ENCODE peak calls at places on chromosomes 2 and 18, in six cellular contexts. One of them, this sample, is unnamed.

GRCh38 chr2:170090229-170090628 is 87.7 kb upstream of the MYO3B start:
- DNase-seq in HTR-8/SVneo: no peak
- DNase-seq in NCI-H1105 treated with DMSO at 0.1 percent for 48 hours: no peak
- DNase-seq in activated T-cell treated with anti-CD3 and anti-CD28 coated beads, Interleukin-2, amount 50 U/mL, for 48 hours: no peak
- DNase-seq in GM04504: no peak
- DNase-seq in sciatic nerve: no peak
- DNase-seq in this sample: no peak

GRCh38 chr2:62369549-62370164 is 136.3 kb downstream of the TMEM17 start:
- DNase-seq in HTR-8/SVneo: no peak
- DNase-seq in NCI-H1105 treated with DMSO at 0.1 percent for 48 hours: no peak
- DNase-seq in activated T-cell treated with anti-CD3 and anti-CD28 coated beads, Interleukin-2, amount 50 U/mL, for 48 hours: no peak
- DNase-seq in GM04504: no peak
- DNase-seq in sciatic nerve: no peak
- DNase-seq in this sample: no peak

GRCh38 chr2:18479901-18480369 is 80.5 kb downstream of the RDH14 start:
- DNase-seq in HTR-8/SVneo: no peak
- DNase-seq in NCI-H1105 treated with DMSO at 0.1 percent for 48 hours: no peak
- DNase-seq in activated T-cell treated with anti-CD3 and anti-CD28 coated beads, Interleukin-2, amount 50 U/mL, for 48 hours: no peak
- DNase-seq in GM04504: peak; percentile 76
- DNase-seq in sciatic nerve: no peak
- DNase-seq in this sample: no peak

GRCh38 chr2:49940616-49941015 is 786.3 kb upstream of the FSHR start:
- DNase-seq in HTR-8/SVneo: no peak
- DNase-seq in NCI-H1105 treated with DMSO at 0.1 percent for 48 hours: no peak
- DNase-seq in activated T-cell treated with anti-CD3 and anti-CD28 coated beads, Interleukin-2, amount 50 U/mL, for 48 hours: no peak
- DNase-seq in GM04504: no peak
- DNase-seq in sciatic nerve: no peak
- DNase-seq in this sample: no peak

GRCh38 chr2:12548906-12549305 is 167.8 kb upstream of the TRIB2 start:
- DNase-seq in HTR-8/SVneo: no peak
- DNase-seq in NCI-H1105 treated with DMSO at 0.1 percent for 48 hours: no peak
- DNase-seq in activated T-cell treated with anti-CD3 and anti-CD28 coated beads, Interleukin-2, amount 50 U/mL, for 48 hours: no peak
- DNase-seq in GM04504: no peak
- DNase-seq in sciatic nerve: no peak
- DNase-seq in this sample: no peak

GRCh38 chr2:23662941-23663729 is 263.8 kb downstream of the ATAD2B start:
- DNase-seq in HTR-8/SVneo: no peak
- DNase-seq in NCI-H1105 treated with DMSO at 0.1 percent for 48 hours: no peak
- DNase-seq in activated T-cell treated with anti-CD3 and anti-CD28 coated beads, Interleukin-2, amount 50 U/mL, for 48 hours: no peak
- DNase-seq in GM04504: no peak
- DNase-seq in sciatic nerve: peak; percentile 77
- DNase-seq in this sample: no peak

GRCh38 chr18:49514577-49514976 is 27.5 kb upstream of the C18orf32 start:
- DNase-seq in HTR-8/SVneo: no peak
- DNase-seq in NCI-H1105 treated with DMSO at 0.1 percent for 48 hours: no peak
- DNase-seq in activated T-cell treated with anti-CD3 and anti-CD28 coated beads, Interleukin-2, amount 50 U/mL, for 48 hours: no peak
- DNase-seq in GM04504: no peak
- DNase-seq in sciatic nerve: no peak
- DNase-seq in this sample: no peak

GRCh38 chr2:150548527-150548926 is 61.1 kb upstream of the RND3 start:
- DNase-seq in HTR-8/SVneo: no peak
- DNase-seq in NCI-H1105 treated with DMSO at 0.1 percent for 48 hours: peak; percentile 58
- DNase-seq in activated T-cell treated with anti-CD3 and anti-CD28 coated beads, Interleukin-2, amount 50 U/mL, for 48 hours: no peak
- DNase-seq in GM04504: no peak
- DNase-seq in sciatic nerve: no peak
- DNase-seq in this sample: no peak

GRCh38 chr18:27143580-27144287 is 41.4 kb downstream of the CHST9 start:
- DNase-seq in HTR-8/SVneo: no peak
- DNase-seq in NCI-H1105 treated with DMSO at 0.1 percent for 48 hours: no peak
- DNase-seq in activated T-cell treated with anti-CD3 and anti-CD28 coated beads, Interleukin-2, amount 50 U/mL, for 48 hours: no peak
- DNase-seq in GM04504: no peak
- DNase-seq in sciatic nerve: no peak
- DNase-seq in this sample: no peak

GRCh38 chr2:150532883-150533282 is 45.4 kb upstream of the RND3 start:
- DNase-seq in HTR-8/SVneo: no peak
- DNase-seq in NCI-H1105 treated with DMSO at 0.1 percent for 48 hours: no peak
- DNase-seq in activated T-cell treated with anti-CD3 and anti-CD28 coated beads, Interleukin-2, amount 50 U/mL, for 48 hours: no peak
- DNase-seq in GM04504: peak; percentile 54
- DNase-seq in sciatic nerve: no peak
- DNase-seq in this sample: no peak

GRCh38 chr2:27583390-27583915 is 611 bp downstream of the ZNF512 start:
- DNase-seq in HTR-8/SVneo: no peak
- DNase-seq in NCI-H1105 treated with DMSO at 0.1 percent for 48 hours: no peak
- DNase-seq in activated T-cell treated with anti-CD3 and anti-CD28 coated beads, Interleukin-2, amount 50 U/mL, for 48 hours: peak; percentile 27
- DNase-seq in GM04504: no peak
- DNase-seq in sciatic nerve: no peak
- DNase-seq in this sample: no peak

GRCh38 chr2:8456149-8457091 is 225.4 kb upstream of the ID2 start:
- DNase-seq in HTR-8/SVneo: no peak
- DNase-seq in NCI-H1105 treated with DMSO at 0.1 percent for 48 hours: no peak
- DNase-seq in activated T-cell treated with anti-CD3 and anti-CD28 coated beads, Interleukin-2, amount 50 U/mL, for 48 hours: peak; percentile 61
- DNase-seq in GM04504: no peak
- DNase-seq in sciatic nerve: peak; percentile 54
- DNase-seq in this sample: no peak

GRCh38 chr2:7288484-7288883 is 371.3 kb downstream of the RNF144A start:
- DNase-seq in HTR-8/SVneo: no peak
- DNase-seq in NCI-H1105 treated with DMSO at 0.1 percent for 48 hours: no peak
- DNase-seq in activated T-cell treated with anti-CD3 and anti-CD28 coated beads, Interleukin-2, amount 50 U/mL, for 48 hours: no peak
- DNase-seq in GM04504: no peak
- DNase-seq in sciatic nerve: no peak
- DNase-seq in this sample: no peak

GRCh38 chr2:147569426-147569825 is 275.4 kb upstream of the ACVR2A start:
- DNase-seq in HTR-8/SVneo: no peak
- DNase-seq in NCI-H1105 treated with DMSO at 0.1 percent for 48 hours: no peak
- DNase-seq in activated T-cell treated with anti-CD3 and anti-CD28 coated beads, Interleukin-2, amount 50 U/mL, for 48 hours: no peak
- DNase-seq in GM04504: no peak
- DNase-seq in sciatic nerve: no peak
- DNase-seq in this sample: no peak

GRCh38 chr2:218517434-218518206 is 50.5 kb downstream of the USP37 start:
- DNase-seq in HTR-8/SVneo: no peak
- DNase-seq in NCI-H1105 treated with DMSO at 0.1 percent for 48 hours: no peak
- DNase-seq in activated T-cell treated with anti-CD3 and anti-CD28 coated beads, Interleukin-2, amount 50 U/mL, for 48 hours: no peak
- DNase-seq in GM04504: peak; percentile 11
- DNase-seq in sciatic nerve: no peak
- DNase-seq in this sample: no peak

GRCh38 chr2:173126819-173127218 is 51.2 kb downstream of the MAP3K20 start:
- DNase-seq in HTR-8/SVneo: no peak
- DNase-seq in NCI-H1105 treated with DMSO at 0.1 percent for 48 hours: no peak
- DNase-seq in activated T-cell treated with anti-CD3 and anti-CD28 coated beads, Interleukin-2, amount 50 U/mL, for 48 hours: no peak
- DNase-seq in GM04504: no peak
- DNase-seq in sciatic nerve: no peak
- DNase-seq in this sample: no peak

GRCh38 chr2:71721669-71722068 is 268.3 kb downstream of the DYSF start:
- DNase-seq in HTR-8/SVneo: no peak
- DNase-seq in NCI-H1105 treated with DMSO at 0.1 percent for 48 hours: no peak
- DNase-seq in activated T-cell treated with anti-CD3 and anti-CD28 coated beads, Interleukin-2, amount 50 U/mL, for 48 hours: no peak
- DNase-seq in GM04504: no peak
- DNase-seq in sciatic nerve: no peak
- DNase-seq in this sample: no peak

GRCh38 chr2:113675885-113676284 is 48.8 kb downstream of the RABL2A start:
- DNase-seq in HTR-8/SVneo: no peak
- DNase-seq in NCI-H1105 treated with DMSO at 0.1 percent for 48 hours: no peak
- DNase-seq in activated T-cell treated with anti-CD3 and anti-CD28 coated beads, Interleukin-2, amount 50 U/mL, for 48 hours: no peak
- DNase-seq in GM04504: no peak
- DNase-seq in sciatic nerve: no peak
- DNase-seq in this sample: no peak

GRCh38 chr2:177611310-177611886 is 218.8 kb downstream of the AGPS start:
- DNase-seq in HTR-8/SVneo: no peak
- DNase-seq in NCI-H1105 treated with DMSO at 0.1 percent for 48 hours: no peak
- DNase-seq in activated T-cell treated with anti-CD3 and anti-CD28 coated beads, Interleukin-2, amount 50 U/mL, for 48 hours: no peak
- DNase-seq in GM04504: no peak
- DNase-seq in sciatic nerve: no peak
- DNase-seq in this sample: no peak

GRCh38 chr18:72672364-72673151 is 128.4 kb upstream of the CBLN2 start:
- DNase-seq in HTR-8/SVneo: no peak
- DNase-seq in NCI-H1105 treated with DMSO at 0.1 percent for 48 hours: peak; percentile 56
- DNase-seq in activated T-cell treated with anti-CD3 and anti-CD28 coated beads, Interleukin-2, amount 50 U/mL, for 48 hours: no peak
- DNase-seq in GM04504: no peak
- DNase-seq in sciatic nerve: no peak
- DNase-seq in this sample: no peak

GRCh38 chr2:74884866-74885265 is 50.9 kb downstream of the HK2 start:
- DNase-seq in HTR-8/SVneo: no peak
- DNase-seq in NCI-H1105 treated with DMSO at 0.1 percent for 48 hours: no peak
- DNase-seq in activated T-cell treated with anti-CD3 and anti-CD28 coated beads, Interleukin-2, amount 50 U/mL, for 48 hours: no peak
- DNase-seq in GM04504: no peak
- DNase-seq in sciatic nerve: no peak
- DNase-seq in this sample: no peak

GRCh38 chr2:29920631-29921559 is 491 bp downstream of the ALK start:
- DNase-seq in HTR-8/SVneo: peak; percentile 20
- DNase-seq in NCI-H1105 treated with DMSO at 0.1 percent for 48 hours: peak; percentile 56
- DNase-seq in activated T-cell treated with anti-CD3 and anti-CD28 coated beads, Interleukin-2, amount 50 U/mL, for 48 hours: peak; percentile 29
- DNase-seq in GM04504: no peak
- DNase-seq in sciatic nerve: peak; percentile 60
- DNase-seq in this sample: no peak

GRCh38 chr18:8930990-8931648 is 171.4 kb upstream of the NDUFV2 start:
- DNase-seq in HTR-8/SVneo: no peak
- DNase-seq in NCI-H1105 treated with DMSO at 0.1 percent for 48 hours: no peak
- DNase-seq in activated T-cell treated with anti-CD3 and anti-CD28 coated beads, Interleukin-2, amount 50 U/mL, for 48 hours: no peak
- DNase-seq in GM04504: no peak
- DNase-seq in sciatic nerve: no peak
- DNase-seq in this sample: no peak

GRCh38 chr18:23871410-23871809 is 143.1 kb upstream of the TTC39C start:
- DNase-seq in HTR-8/SVneo: no peak
- DNase-seq in NCI-H1105 treated with DMSO at 0.1 percent for 48 hours: peak; percentile 56
- DNase-seq in activated T-cell treated with anti-CD3 and anti-CD28 coated beads, Interleukin-2, amount 50 U/mL, for 48 hours: peak; percentile 45
- DNase-seq in GM04504: no peak
- DNase-seq in sciatic nerve: no peak
- DNase-seq in this sample: no peak